ENCODE peak calls at places on chromosomes 16 and 17, in five cellular contexts. One of them, this sample, is unnamed.

GRCh38 chr17:72538921-72539352 is 418.1 kb downstream of the SOX9 start:
- DNase-seq in SK-N-SH: no peak
- DNase-seq in H9: peak
- DNase-seq in GM10248: no peak
- DNase-seq in AG04449: no peak
- DNase-seq in this sample: no peak

GRCh38 chr17:48577330-48577945 is 712 bp downstream of the HOXB4 start:
- DNase-seq in SK-N-SH: no peak
- DNase-seq in H9: no peak
- DNase-seq in GM10248: no peak
- DNase-seq in AG04449: no peak
- DNase-seq in this sample: peak

GRCh38 chr17:81237591-81238489 is 1.0 kb downstream of the TEPSIN start:
- DNase-seq in SK-N-SH: no peak
- DNase-seq in H9: no peak
- DNase-seq in GM10248: no peak
- DNase-seq in AG04449: no peak
- DNase-seq in this sample: no peak

GRCh38 chr17:71402661-71403141 is 718.1 kb upstream of the SOX9 start:
- DNase-seq in SK-N-SH: peak
- DNase-seq in H9: no peak
- DNase-seq in GM10248: no peak
- DNase-seq in AG04449: no peak
- DNase-seq in this sample: no peak

GRCh38 chr16:123971-124370 is 14.5 kb downstream of the NPRL3 start:
- DNase-seq in SK-N-SH: no peak
- DNase-seq in H9: no peak
- DNase-seq in GM10248: no peak
- DNase-seq in AG04449: no peak
- DNase-seq in this sample: no peak

GRCh38 chr17:47733414-47734288 is 615 bp downstream of the TBX21 start:
- DNase-seq in SK-N-SH: peak
- DNase-seq in H9: peak
- DNase-seq in GM10248: no peak
- DNase-seq in AG04449: no peak
- DNase-seq in this sample: peak

GRCh38 chr17:75832652-75833400 is 11.4 kb downstream of the UNC13D start:
- DNase-seq in SK-N-SH: no peak
- DNase-seq in H9: peak
- DNase-seq in GM10248: no peak
- DNase-seq in AG04449: no peak
- DNase-seq in this sample: peak

GRCh38 chr17:73291260-73291801 is 20.5 kb downstream of the CDC42EP4 start:
- DNase-seq in SK-N-SH: no peak
- DNase-seq in H9: peak
- DNase-seq in GM10248: peak
- DNase-seq in AG04449: no peak
- DNase-seq in this sample: peak

GRCh38 chr17:27513849-27514248 is 57.6 kb downstream of the KSR1 start:
- DNase-seq in SK-N-SH: no peak
- DNase-seq in H9: no peak
- DNase-seq in GM10248: no peak
- DNase-seq in AG04449: no peak
- DNase-seq in this sample: no peak

GRCh38 chr16:26598061-26598460 is 468.7 kb upstream of the C16orf82 start:
- DNase-seq in SK-N-SH: no peak
- DNase-seq in H9: no peak
- DNase-seq in GM10248: no peak
- DNase-seq in AG04449: no peak
- DNase-seq in this sample: no peak

GRCh38 chr17:48593840-48594411 is 347 bp upstream of the HOXB5 start:
- DNase-seq in SK-N-SH: peak
- DNase-seq in H9: peak
- DNase-seq in GM10248: peak
- DNase-seq in AG04449: peak
- DNase-seq in this sample: peak

GRCh38 chr17:57623620-57624019 is 121.5 kb downstream of the CCDC182 start:
- DNase-seq in SK-N-SH: peak
- DNase-seq in H9: no peak
- DNase-seq in GM10248: no peak
- DNase-seq in AG04449: no peak
- DNase-seq in this sample: peak

GRCh38 chr17:7260601-7261376 is 1.5 kb downstream of the CLDN7 start:
- DNase-seq in SK-N-SH: no peak
- DNase-seq in H9: peak
- DNase-seq in GM10248: no peak
- DNase-seq in AG04449: no peak
- DNase-seq in this sample: peak

GRCh38 chr16:8957509-8958157 is 6.1 kb downstream of the USP7 start:
- DNase-seq in SK-N-SH: no peak
- DNase-seq in H9: no peak
- DNase-seq in GM10248: no peak
- DNase-seq in AG04449: no peak
- DNase-seq in this sample: no peak

GRCh38 chr16:81480856-81481821 is 36.5 kb downstream of the CMIP start:
- DNase-seq in SK-N-SH: peak
- DNase-seq in H9: no peak
- DNase-seq in GM10248: peak
- DNase-seq in AG04449: no peak
- DNase-seq in this sample: peak

GRCh38 chr17:78717431-78717980 is 64.6 kb downstream of the CYTH1 start:
- DNase-seq in SK-N-SH: peak
- DNase-seq in H9: no peak
- DNase-seq in GM10248: no peak
- DNase-seq in AG04449: no peak
- DNase-seq in this sample: no peak

GRCh38 chr16:87233928-87234327 is 83.3 kb downstream of the C16orf95 start:
- DNase-seq in SK-N-SH: no peak
- DNase-seq in H9: peak
- DNase-seq in GM10248: no peak
- DNase-seq in AG04449: no peak
- DNase-seq in this sample: no peak

GRCh38 chr16:9843424-9844013 is 338.7 kb downstream of the GRIN2A start:
- DNase-seq in SK-N-SH: no peak
- DNase-seq in H9: no peak
- DNase-seq in GM10248: no peak
- DNase-seq in AG04449: no peak
- DNase-seq in this sample: no peak

GRCh38 chr17:31394544-31394943 is 3.1 kb downstream of the RAB11FIP4 start:
- DNase-seq in SK-N-SH: no peak
- DNase-seq in H9: peak
- DNase-seq in GM10248: no peak
- DNase-seq in AG04449: peak
- DNase-seq in this sample: peak

GRCh38 chr17:74737299-74738050 is 419 bp downstream of the RAB37 start:
- DNase-seq in SK-N-SH: peak
- DNase-seq in H9: peak
- DNase-seq in GM10248: peak
- DNase-seq in AG04449: no peak
- DNase-seq in this sample: peak

GRCh38 chr16:67155305-67156145 is 4.2 kb downstream of the TRADD start:
- DNase-seq in SK-N-SH: peak
- DNase-seq in H9: peak
- DNase-seq in GM10248: peak
- DNase-seq in AG04449: no peak
- DNase-seq in this sample: peak

GRCh38 chr17:9080296-9080914 is 59.1 kb downstream of the NTN1 start:
- DNase-seq in SK-N-SH: no peak
- DNase-seq in H9: no peak
- DNase-seq in GM10248: no peak
- DNase-seq in AG04449: no peak
- DNase-seq in this sample: no peak

GRCh38 chr17:81510798-81511549 is 1.6 kb downstream of the ACTG1 start:
- DNase-seq in SK-N-SH: no peak
- DNase-seq in H9: peak
- DNase-seq in GM10248: no peak
- DNase-seq in AG04449: no peak
- DNase-seq in this sample: no peak

GRCh38 chr16:55418586-55418985 is 60.4 kb upstream of the MMP2 start:
- DNase-seq in SK-N-SH: no peak
- DNase-seq in H9: peak
- DNase-seq in GM10248: no peak
- DNase-seq in AG04449: no peak
- DNase-seq in this sample: no peak

DNA sequence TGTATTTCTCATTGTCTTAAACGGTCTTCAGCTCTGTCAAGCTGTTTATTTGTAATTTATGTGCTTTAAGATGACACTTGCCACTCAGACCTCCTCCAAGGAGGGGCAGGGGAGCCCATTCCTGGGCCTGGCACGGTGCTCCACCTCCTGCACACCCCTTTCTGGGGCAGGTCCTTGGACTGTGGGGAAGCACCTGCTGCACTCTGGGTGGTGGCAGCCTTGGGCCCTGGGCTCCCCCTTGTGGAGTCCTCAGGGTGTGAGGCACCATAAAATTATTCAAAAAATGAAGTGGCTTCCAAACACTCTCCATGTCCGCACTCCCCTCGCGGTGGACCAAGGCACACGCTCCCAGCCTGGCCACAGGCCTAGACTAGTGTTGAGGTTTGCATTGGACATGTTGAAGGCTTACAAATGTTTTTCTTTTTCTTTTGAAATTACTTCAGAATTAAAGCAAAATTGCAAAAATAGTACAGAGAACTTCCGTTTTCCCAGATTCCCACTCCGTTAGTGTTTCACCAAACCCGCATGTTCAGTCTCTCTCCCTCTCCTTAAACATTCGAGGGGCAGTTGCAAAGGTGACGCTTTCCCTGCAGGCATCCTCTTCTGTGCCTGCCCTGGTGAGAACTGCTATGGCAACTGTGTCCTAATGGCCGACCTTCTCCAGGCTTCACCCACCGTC is 32.4 kb downstream of the FOXK2 start:
- DNase-seq in SK-N-SH: peak
- DNase-seq in H9: peak
- DNase-seq in GM10248: peak
- DNase-seq in AG04449: no peak
- DNase-seq in this sample: peak
- TF ChIP-seq CTCF in SK-N-SH: peak
- TF ChIP-seq CTCF in H9: peak
- TF ChIP-seq CTCF in GM10248: peak
- TF ChIP-seq CTCF in AG04449: peak
- TF ChIP-seq CTCF in this sample: peak

DNA sequence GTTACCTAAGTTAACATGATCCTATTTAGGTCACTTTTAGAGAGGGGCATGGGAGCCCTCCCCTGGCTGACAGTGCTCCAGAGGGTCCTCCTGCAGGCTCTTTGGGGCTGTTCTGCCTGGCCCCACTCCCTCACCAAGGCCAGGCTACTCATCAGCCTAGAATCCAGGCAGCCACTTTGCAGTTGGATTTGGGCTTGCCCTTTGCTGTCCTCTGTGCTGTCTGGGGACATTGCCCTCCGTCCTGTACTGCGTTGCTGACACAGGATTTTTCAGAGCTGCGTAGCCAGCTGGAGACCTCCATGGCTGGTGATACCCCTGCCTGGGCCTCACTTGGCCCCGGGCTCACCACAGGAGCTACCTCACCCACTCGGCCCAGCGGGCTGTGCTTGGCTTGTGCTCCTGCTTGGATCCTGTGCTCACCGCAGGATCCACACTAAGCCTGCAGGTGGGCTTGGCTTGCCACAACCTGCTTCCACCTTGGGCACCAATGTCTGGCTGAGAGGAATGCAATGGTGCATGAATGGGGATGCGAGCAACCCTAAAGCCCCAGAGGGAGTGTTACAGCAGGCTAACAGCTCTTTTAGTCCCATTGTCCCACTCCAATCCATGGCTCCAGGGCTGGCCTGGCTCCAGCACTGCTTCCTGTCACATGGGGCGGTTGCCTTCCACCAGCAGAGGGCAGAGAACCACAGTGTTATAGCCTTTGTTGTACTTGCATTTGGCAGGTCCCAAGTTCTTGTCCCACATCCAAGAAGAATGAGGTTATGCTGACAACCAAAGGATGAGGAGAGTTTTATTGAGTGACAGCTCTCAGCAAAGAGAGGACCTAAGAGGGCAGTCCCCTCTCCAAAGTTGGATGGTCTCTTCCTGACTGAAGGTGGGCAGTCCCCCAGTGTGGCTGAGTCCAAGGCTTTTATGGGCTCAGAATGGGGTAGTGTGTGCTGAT is 21.5 kb downstream of the CCL4 start:
- DNase-seq in SK-N-SH: no peak
- DNase-seq in H9: peak
- DNase-seq in GM10248: no peak
- DNase-seq in AG04449: no peak
- DNase-seq in this sample: no peak
- TF ChIP-seq CTCF in SK-N-SH: no peak
- TF ChIP-seq CTCF in H9: peak
- TF ChIP-seq CTCF in GM10248: no peak
- TF ChIP-seq CTCF in AG04449: no peak
- TF ChIP-seq CTCF in this sample: no peak

DNA sequence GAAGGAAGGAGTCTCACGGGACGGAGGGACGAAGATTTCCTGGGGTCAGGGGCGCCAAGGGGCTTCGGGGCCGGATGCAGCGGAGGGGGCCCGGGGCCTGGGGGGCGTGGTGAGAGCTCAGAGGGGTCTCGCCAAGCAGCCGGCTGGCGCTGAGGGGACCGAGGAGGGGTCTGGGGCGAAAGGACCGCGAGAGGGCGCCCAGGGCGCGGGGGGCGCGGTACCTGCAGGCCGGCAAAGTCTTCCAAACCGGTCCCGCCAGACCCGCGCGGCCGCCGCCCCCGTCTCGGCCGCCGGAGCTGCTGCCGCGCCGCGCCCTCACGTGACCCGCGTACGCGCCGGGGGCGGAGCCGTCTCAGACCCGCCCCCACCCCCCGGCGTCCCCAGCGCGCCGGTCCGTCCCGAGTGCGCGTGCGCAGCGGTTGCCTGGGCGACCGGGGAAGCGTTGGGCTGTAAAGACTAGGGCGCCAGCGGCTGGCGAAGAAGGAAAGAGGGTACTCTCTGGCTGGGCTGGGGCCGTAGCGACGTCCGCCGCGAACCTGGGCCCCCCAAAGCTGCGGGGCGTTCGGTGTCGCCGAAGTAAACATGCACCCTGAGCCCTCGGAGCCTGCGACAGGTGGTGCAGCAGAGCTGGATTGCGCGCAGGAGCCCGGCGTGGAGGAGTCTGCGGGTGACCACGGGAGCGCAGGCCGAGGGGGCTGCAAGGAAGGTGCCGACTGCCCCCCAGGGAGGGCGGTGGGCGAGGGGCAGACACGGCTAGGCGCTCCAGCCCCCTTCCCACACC is at the start of the genes DNAAF1 and HSDL1:
- DNase-seq in SK-N-SH: peak
- DNase-seq in H9: peak
- DNase-seq in GM10248: peak
- DNase-seq in AG04449: no peak
- DNase-seq in this sample: peak
- TF ChIP-seq CTCF in SK-N-SH: no peak
- TF ChIP-seq CTCF in H9: peak
- TF ChIP-seq CTCF in GM10248: peak
- TF ChIP-seq CTCF in AG04449: no peak
- TF ChIP-seq CTCF in this sample: no peak

DNA sequence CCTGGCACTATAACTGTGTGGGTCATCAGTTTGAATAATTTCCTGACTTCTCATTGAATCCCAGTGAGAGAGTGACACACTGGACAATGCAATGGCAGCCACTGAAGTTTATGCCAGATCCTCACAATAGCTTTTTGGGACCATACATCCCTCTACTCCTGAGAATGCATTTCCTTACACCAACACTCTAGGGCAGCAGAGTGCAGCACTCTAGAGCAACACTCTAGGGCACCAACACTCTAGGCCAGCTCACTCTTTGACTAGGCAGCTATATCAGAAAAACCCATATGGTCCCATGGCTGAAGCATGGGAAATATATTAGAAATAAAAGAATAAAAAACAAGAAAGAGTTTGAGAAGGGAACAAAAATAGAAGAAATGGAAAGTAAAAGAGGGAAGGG is 309.2 kb downstream of the MAP2K6 start:
- DNase-seq in SK-N-SH: no peak
- DNase-seq in H9: no peak
- DNase-seq in GM10248: no peak
- DNase-seq in AG04449: no peak
- DNase-seq in this sample: no peak
- TF ChIP-seq CTCF in SK-N-SH: peak
- TF ChIP-seq CTCF in H9: peak
- TF ChIP-seq CTCF in GM10248: no peak
- TF ChIP-seq CTCF in AG04449: no peak
- TF ChIP-seq CTCF in this sample: no peak

This sample was measured in GM20000.